ENCODE peak calls at places on chromosomes 13 and 19, in ten cellular contexts. I is activated B cell treated with CpG ODN at 0.5 μM for 24 hours, J is pancreas, E is H9, W is AG10803, H is WERI-Rb-1, N is lower leg skin, U is cardiac muscle cell, B is omental fat pad, C is dorsolateral prefrontal cortex. Q is an unnamed sample.

GRCh38 chr19:35752746-35753350 is 4.0 kb downstream of the HSPB6 start:
- DNase-seq in B (no peak), C (no peak), H (no peak), N (no peak), W (no peak), E (no peak), U (no peak), J (no peak), I (no peak), Q (no peak)

GRCh38 chr13:74768521-74769090 is 634.4 kb upstream of the KLF12 start:
- DNase-seq in C (no peak), J (no peak), I (no peak), N (no peak), W (no peak), B (no peak), U (no peak), H (no peak), E (no peak), Q (no peak)

GRCh38 chr13:112887151-112887550 is 81.9 kb upstream of the MCF2L start:
- DNase-seq in B (no peak), E (no peak), J (no peak), U (no peak), I (no peak), H (no peak), N (no peak), C (no peak), W (no peak), Q (no peak)

GRCh38 chr13:75181906-75182305 is 300.1 kb downstream of the TBC1D4 start:
- DNase-seq in N (no peak), J (no peak), B (no peak), I (no peak), C (no peak), E (no peak), W (peak), H (no peak), U (no peak), Q (no peak)

GRCh38 chr13:112744306-112745021 is 54.6 kb downstream of the ATP11A start:
- DNase-seq in C (no peak), H (no peak), N (no peak), B (no peak), U (peak), I (no peak), E (no peak), J (no peak), W (peak), Q (peak)

GRCh38 chr13:23609414-23610186 is 39.4 kb downstream of the TNFRSF19 start:
- DNase-seq in W (peak), N (peak), C (no peak), J (no peak), I (no peak), B (no peak), U (no peak), H (no peak), E (no peak), Q (no peak)

GRCh38 chr13:63954683-63955082 is 2539.0 kb upstream of the PCDH20 start:
- DNase-seq in E (no peak), W (no peak), N (no peak), C (no peak), U (no peak), J (no peak), H (no peak), B (no peak), I (no peak), Q (no peak)

GRCh38 chr13:64453831-64454230 is 2776.3 kb downstream of the PCDH9 start:
- DNase-seq in U (peak), I (no peak), E (no peak), C (no peak), J (no peak), H (no peak), W (peak), B (no peak), N (no peak), Q (no peak)

GRCh38 chr19:14218615-14219330 is 12.8 kb upstream of the ADGRL1 start:
- DNase-seq in J (no peak), U (no peak), W (peak), H (no peak), I (no peak), N (no peak), C (peak), E (no peak), B (no peak), Q (no peak)

GRCh38 chr19:35935911-35936737 is at the start of gene LRFN3:
- DNase-seq in U (peak), H (peak), N (peak), B (peak), C (peak), E (peak), J (peak), I (no peak), W (peak), Q (peak)

DNA sequence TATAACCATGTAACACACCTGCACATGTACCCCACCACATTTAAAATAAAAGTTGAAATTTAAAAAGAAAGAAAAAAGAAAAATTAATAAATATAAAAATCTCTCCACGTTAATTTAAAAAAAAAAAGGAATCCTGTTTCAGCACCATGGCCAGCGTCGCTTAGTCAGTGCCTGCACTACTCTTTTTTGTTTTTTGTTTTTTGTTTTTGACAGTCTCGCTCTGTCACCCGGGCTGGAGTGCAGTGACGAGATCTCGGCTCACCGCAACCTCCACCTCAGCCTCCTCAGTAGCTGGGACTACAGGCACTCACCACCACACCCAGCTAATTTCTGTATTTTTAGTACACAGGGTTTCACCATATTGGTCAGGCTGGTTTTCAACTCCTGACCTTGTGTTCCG is 835.9 kb downstream of the UQCRFS1 start:
- DNase-seq in J (no peak), N (no peak), W (no peak), I (no peak), U (peak), E (no peak), C (no peak), B (no peak), H (no peak), Q (no peak)
- TF ChIP-seq CTCF in J (no peak), N (no peak), W (no peak), I (no peak), U (no peak), E (no peak), C (no peak), B (no peak), H (no peak), Q (no peak)

GRCh38 chr19:8504171-8504570 is 1.7 kb upstream of the PRAM1 start:
- DNase-seq in I (no peak), U (no peak), W (no peak), J (no peak), E (no peak), B (no peak), H (no peak), N (no peak), C (no peak), Q (no peak)

GRCh38 chr19:8505680-8506401 is 3.4 kb upstream of the PRAM1 start:
- DNase-seq in H (peak), C (peak), N (peak), E (peak), B (peak), J (peak), I (peak), U (peak), W (peak), Q (peak)

GRCh38 chr19:8503506-8503905 is 1.1 kb upstream of the PRAM1 start:
- DNase-seq in U (no peak), E (no peak), W (no peak), I (no peak), H (no peak), B (no peak), C (no peak), J (no peak), N (no peak), Q (no peak)

GRCh38 chr19:8510589-8511115 is 3.3 kb downstream of the ZNF414 start:
- DNase-seq in W (no peak), J (no peak), C (no peak), U (no peak), B (no peak), H (no peak), I (no peak), N (no peak), E (no peak), Q (no peak)

DNA sequence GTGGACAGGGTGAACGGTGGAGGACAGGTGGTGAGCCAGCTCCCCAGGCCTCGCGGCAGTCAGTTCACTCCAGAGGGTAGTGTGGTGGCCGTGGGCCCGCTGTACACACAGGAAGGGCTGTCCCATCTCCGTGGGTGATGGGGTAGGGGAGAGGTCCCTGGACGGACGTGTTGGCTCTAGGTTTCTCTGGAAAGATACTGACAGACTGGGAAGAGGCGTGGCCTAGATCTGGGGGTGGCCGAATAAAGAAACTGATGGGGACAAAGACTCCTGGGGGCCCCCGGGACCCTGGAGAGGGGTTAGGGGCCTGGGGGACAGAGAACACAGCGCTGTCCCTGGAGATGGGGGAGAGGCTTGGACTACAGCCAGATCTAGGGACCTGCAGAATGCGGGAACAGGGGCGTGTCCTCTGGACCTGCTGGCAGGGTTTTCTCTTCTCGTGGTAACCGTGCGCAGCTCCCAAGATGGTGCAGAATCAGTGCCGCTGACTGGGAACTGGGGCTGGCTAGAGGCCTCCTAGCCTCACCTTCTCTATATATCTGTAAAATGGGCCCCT is 4.0 kb upstream of the PRAM1 start:
- DNase-seq in H (no peak), J (peak), B (no peak), W (no peak), U (no peak), I (no peak), C (no peak), E (peak), N (no peak), Q (no peak)
- TF ChIP-seq CTCF in H (no peak), J (no peak), B (no peak), W (no peak), U (no peak), I (no peak), C (peak), E (peak), N (no peak), Q (no peak)

GRCh38 chr13:19680751-19681150 is 47.3 kb downstream of the MPHOSPH8 start:
- DNase-seq in J (no peak), H (no peak), E (no peak), W (no peak), B (no peak), C (no peak), U (no peak), N (no peak), I (no peak), Q (no peak)

GRCh38 chr13:19681517-19681916 is 48.1 kb downstream of the MPHOSPH8 start:
- DNase-seq in I (no peak), J (no peak), C (no peak), B (no peak), U (no peak), H (no peak), N (no peak), E (no peak), W (no peak), Q (no peak)

GRCh38 chr13:19685445-19685844 is 52.0 kb downstream of the MPHOSPH8 start:
- DNase-seq in N (no peak), C (no peak), E (no peak), I (no peak), B (no peak), U (no peak), H (no peak), W (no peak), J (no peak), Q (no peak)

GRCh38 chr13:19685034-19685433 is 51.6 kb downstream of the MPHOSPH8 start:
- DNase-seq in H (no peak), J (peak), C (no peak), N (no peak), E (no peak), B (no peak), W (no peak), U (no peak), I (no peak), Q (peak)
- TF ChIP-seq CTCF in H (no peak), J (no peak), C (no peak), N (no peak), E (no peak), B (no peak), W (no peak), U (no peak), I (no peak), Q (no peak)

GRCh38 chr13:22106058-22106457 is 435.2 kb downstream of the FGF9 start:
- DNase-seq in N (no peak), I (no peak), W (no peak), H (no peak), E (no peak), C (no peak), J (no peak), U (no peak), B (no peak), Q (no peak)

GRCh38 chr13:22102237-22102636 is 431.4 kb downstream of the FGF9 start:
- DNase-seq in N (no peak), E (no peak), U (no peak), I (no peak), B (no peak), W (peak), H (no peak), J (no peak), C (no peak), Q (no peak)

GRCh38 chr13:22103628-22104027 is 432.8 kb downstream of the FGF9 start:
- DNase-seq in C (no peak), N (no peak), W (peak), H (no peak), I (no peak), B (no peak), E (no peak), U (no peak), J (no peak), Q (no peak)

GRCh38 chr13:22107549-22107948 is 436.7 kb downstream of the FGF9 start:
- DNase-seq in B (no peak), I (no peak), J (peak), E (no peak), H (no peak), W (no peak), U (no peak), C (no peak), N (no peak), Q (no peak)

DNA sequence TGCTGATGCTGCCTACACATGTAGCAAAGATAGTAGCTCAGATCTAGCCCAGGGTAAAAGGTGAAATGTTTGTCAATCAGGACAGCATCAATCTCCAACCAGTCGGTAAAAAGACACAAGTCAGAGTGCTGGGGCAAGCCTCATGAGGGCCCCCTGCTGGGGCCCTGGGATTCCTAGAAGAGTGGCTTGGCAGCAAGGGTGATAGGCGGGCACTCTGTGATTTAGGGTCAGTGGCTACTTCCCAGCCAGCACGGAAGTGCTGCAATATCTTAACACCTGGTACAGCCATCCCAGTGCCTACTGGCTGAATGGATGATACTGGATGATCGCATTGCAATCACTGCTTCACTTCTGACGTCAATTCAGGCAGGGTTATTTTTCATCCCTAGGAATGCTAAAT is 432.2 kb downstream of the FGF9 start:
- DNase-seq in H (no peak), C (no peak), J (no peak), B (no peak), E (no peak), N (no peak), U (no peak), W (no peak), I (no peak), Q (no peak)
- TF ChIP-seq CTCF in H (no peak), C (no peak), J (no peak), B (no peak), E (no peak), N (no peak), U (no peak), W (no peak), I (no peak), Q (no peak)

GRCh38 chr19:9968820-9969687 is 32.7 kb upstream of the OLFM2 start:
- DNase-seq in H (no peak), E (no peak), N (no peak), C (no peak), U (no peak), B (no peak), W (no peak), J (no peak), I (no peak), Q (no peak)

GRCh38 chr19:9967326-9967725 is 31.0 kb upstream of the OLFM2 start:
- DNase-seq in J (no peak), I (no peak), U (no peak), N (no peak), E (no peak), W (no peak), C (no peak), B (no peak), H (no peak), Q (no peak)

GRCh38 chr19:9969688-9969975 is 33.3 kb upstream of the OLFM2 start:
- DNase-seq in J (no peak), E (no peak), H (no peak), I (no peak), B (no peak), W (no peak), C (no peak), U (no peak), N (no peak), Q (no peak)

GRCh38 chr19:9966024-9966423 is 29.7 kb upstream of the OLFM2 start:
- DNase-seq in E (no peak), I (no peak), J (no peak), N (no peak), U (no peak), W (no peak), H (no peak), C (no peak), B (no peak), Q (no peak)

GRCh38 chr19:9966448-9966847 is 30.1 kb upstream of the OLFM2 start:
- DNase-seq in U (no peak), I (no peak), W (no peak), J (no peak), N (no peak), H (peak), B (no peak), E (peak), C (no peak), Q (no peak)
- TF ChIP-seq CTCF in U (no peak), I (no peak), W (no peak), J (no peak), N (no peak), H (no peak), B (no peak), E (no peak), C (no peak), Q (no peak)

DNA sequence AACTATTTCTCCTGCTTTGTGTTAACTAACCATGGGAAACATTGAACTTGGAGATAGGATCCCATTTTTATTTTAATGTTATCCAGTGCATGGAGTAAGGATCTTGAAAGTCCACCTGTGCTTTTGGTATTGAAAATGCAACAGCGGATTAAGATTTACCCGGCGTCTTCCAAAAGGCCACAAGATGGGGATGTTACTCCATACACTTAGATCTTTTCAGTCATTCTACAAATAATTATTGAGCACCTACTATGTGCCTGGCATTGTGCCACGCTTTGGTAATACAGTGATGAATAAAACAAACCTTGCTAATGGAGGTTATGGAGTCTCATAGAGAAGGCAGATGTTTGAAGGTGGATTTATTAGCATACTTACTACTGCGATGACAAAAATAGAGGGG is 56.9 kb downstream of the RFC3 start:
- DNase-seq in I (no peak), E (no peak), B (no peak), N (no peak), J (no peak), C (no peak), H (no peak), U (no peak), W (no peak), Q (no peak)
- TF ChIP-seq CTCF in I (no peak), E (peak), B (no peak), N (no peak), J (no peak), C (no peak), H (no peak), U (peak), W (peak), Q (no peak)

DNA sequence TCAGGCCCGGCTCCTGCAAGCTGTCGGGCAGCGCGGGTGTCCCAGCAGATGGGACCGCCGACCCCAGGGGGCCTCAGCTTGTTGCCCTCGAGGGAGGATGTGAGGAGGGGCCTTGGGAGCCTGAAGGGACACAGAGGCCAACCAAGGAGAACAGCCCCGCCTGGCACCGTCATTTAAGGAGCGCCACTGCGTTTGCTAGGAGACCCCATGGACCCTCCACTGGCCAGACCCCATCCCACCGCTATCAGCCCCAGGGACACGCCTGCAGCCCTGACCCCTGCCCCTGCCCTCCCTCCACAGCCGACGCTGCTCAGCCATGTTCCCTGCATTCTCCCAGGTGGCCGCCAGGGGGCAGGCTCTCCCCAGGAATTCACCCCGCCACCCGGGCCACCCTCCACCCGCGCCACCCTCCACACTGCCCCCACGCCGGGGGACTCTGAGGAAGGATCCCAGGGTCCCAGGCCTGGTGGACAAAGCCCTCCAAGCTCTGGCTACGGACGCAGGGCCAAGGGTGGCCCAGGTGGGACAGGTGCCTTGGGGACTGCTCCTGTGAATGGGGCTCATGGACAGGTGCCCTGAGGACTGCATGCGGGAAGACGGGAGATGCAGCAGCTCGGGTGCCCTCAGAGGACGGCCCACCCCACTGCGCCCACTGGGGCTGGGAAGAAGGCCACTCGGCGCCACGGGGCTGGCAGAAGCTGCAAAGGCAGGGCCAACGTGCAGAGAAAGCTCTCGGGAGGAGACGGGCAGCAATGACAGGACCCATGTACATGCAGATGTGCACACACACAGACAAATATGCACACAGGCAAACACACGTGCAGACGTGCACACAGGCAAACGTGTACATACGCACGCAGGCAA is 34.4 kb downstream of the PIP5K1C start:
- DNase-seq in U (peak), B (peak), N (no peak), H (peak), I (peak), C (peak), W (peak), J (peak), E (peak), Q (peak)
- TF ChIP-seq CTCF in U (peak), B (no peak), N (no peak), H (peak), I (peak), C (peak), W (peak), J (peak), E (peak), Q (peak)

GRCh38 chr19:20367811-20368294 is 197.7 kb downstream of the ZNF737 start:
- DNase-seq in H (peak), N (no peak), B (no peak), U (peak), I (no peak), W (no peak), J (peak), C (peak), E (peak), Q (no peak)
- TF ChIP-seq CTCF in H (peak), N (no peak), B (no peak), U (no peak), I (no peak), W (no peak), J (peak), C (no peak), E (peak), Q (no peak)

Q was measured in Peyer's patch.